ENCODE peak calls at places on chromosome 6, in ten cellular contexts. One of them, this sample, is unnamed.

GRCh38 chr6:20707166-20707485 is 172.9 kb downstream of the CDKAL1 start:
- DNase-seq in IMR-90: no peak
- DNase-seq in prostate gland: no peak
- DNase-seq in endothelial cell of umbilical vein: no peak
- DNase-seq in heart left ventricle: no peak
- DNase-seq in uterus: no peak
- DNase-seq in upper lobe of left lung: no peak
- DNase-seq in body of pancreas: no peak
- DNase-seq in A549: peak; percentile 18
- DNase-seq in breast epithelium: no peak
- DNase-seq in this sample: no peak

GRCh38 chr6:11921017-11921438 is 91.1 kb upstream of the HIVEP1 start:
- DNase-seq in prostate gland: no peak
- DNase-seq in breast epithelium: no peak
- DNase-seq in uterus: no peak
- DNase-seq in upper lobe of left lung: no peak
- DNase-seq in A549: peak; percentile 77
- DNase-seq in body of pancreas: peak; percentile 16
- DNase-seq in heart left ventricle: no peak
- DNase-seq in endothelial cell of umbilical vein: peak; percentile 46
- DNase-seq in IMR-90: peak; percentile 95
- DNase-seq in this sample: peak; percentile 29

GRCh38 chr6:69303382-69303781 is 493.4 kb downstream of the LMBRD1 start:
- DNase-seq in breast epithelium: no peak
- DNase-seq in heart left ventricle: no peak
- DNase-seq in body of pancreas: no peak
- DNase-seq in IMR-90: no peak
- DNase-seq in endothelial cell of umbilical vein: no peak
- DNase-seq in A549: no peak
- DNase-seq in upper lobe of left lung: no peak
- DNase-seq in uterus: no peak
- DNase-seq in prostate gland: no peak
- DNase-seq in this sample: no peak

GRCh38 chr6:75449625-75450206 is 43.9 kb downstream of the FILIP1 start:
- DNase-seq in upper lobe of left lung: peak; percentile 40
- DNase-seq in uterus: no peak
- DNase-seq in IMR-90: peak; percentile 79
- DNase-seq in heart left ventricle: no peak
- DNase-seq in endothelial cell of umbilical vein: no peak
- DNase-seq in A549: peak; percentile 31
- DNase-seq in body of pancreas: no peak
- DNase-seq in prostate gland: no peak
- DNase-seq in breast epithelium: no peak
- DNase-seq in this sample: no peak

GRCh38 chr6:158376650-158377081 is 64.4 kb downstream of the TULP4 start:
- DNase-seq in endothelial cell of umbilical vein: no peak
- DNase-seq in breast epithelium: no peak
- DNase-seq in uterus: no peak
- DNase-seq in A549: no peak
- DNase-seq in body of pancreas: peak; percentile 38
- DNase-seq in heart left ventricle: peak; percentile 12
- DNase-seq in upper lobe of left lung: no peak
- DNase-seq in IMR-90: peak; percentile 89
- DNase-seq in prostate gland: no peak
- DNase-seq in this sample: peak; percentile 83

GRCh38 chr6:129929433-129929832 is 68.3 kb upstream of the TMEM244 start:
- DNase-seq in heart left ventricle: no peak
- DNase-seq in body of pancreas: no peak
- DNase-seq in A549: peak; percentile 13
- DNase-seq in IMR-90: peak; percentile 92
- DNase-seq in endothelial cell of umbilical vein: peak; percentile 48
- DNase-seq in breast epithelium: no peak
- DNase-seq in uterus: no peak
- DNase-seq in upper lobe of left lung: no peak
- DNase-seq in prostate gland: no peak
- DNase-seq in this sample: no peak

GRCh38 chr6:11217360-11218076 is 14.9 kb downstream of the NEDD9 start:
- DNase-seq in A549: peak; percentile 74
- DNase-seq in upper lobe of left lung: no peak
- DNase-seq in uterus: no peak
- DNase-seq in endothelial cell of umbilical vein: peak; percentile 55
- DNase-seq in breast epithelium: no peak
- DNase-seq in prostate gland: peak; percentile 76
- DNase-seq in heart left ventricle: no peak
- DNase-seq in IMR-90: no peak
- DNase-seq in body of pancreas: peak; percentile 53
- DNase-seq in this sample: no peak

GRCh38 chr6:170030284-170031095 is 260.4 kb downstream of the DLL1 start:
- DNase-seq in body of pancreas: no peak
- DNase-seq in uterus: peak; percentile 8
- DNase-seq in A549: no peak
- DNase-seq in endothelial cell of umbilical vein: no peak
- DNase-seq in breast epithelium: peak; percentile 7
- DNase-seq in IMR-90: no peak
- DNase-seq in heart left ventricle: no peak
- DNase-seq in upper lobe of left lung: peak; percentile 15
- DNase-seq in prostate gland: no peak
- DNase-seq in this sample: no peak

GRCh38 chr6:135269399-135270005 is 88.4 kb downstream of the MYB start:
- DNase-seq in body of pancreas: no peak
- DNase-seq in upper lobe of left lung: no peak
- DNase-seq in IMR-90: no peak
- DNase-seq in heart left ventricle: no peak
- DNase-seq in A549: no peak
- DNase-seq in breast epithelium: no peak
- DNase-seq in uterus: no peak
- DNase-seq in prostate gland: no peak
- DNase-seq in endothelial cell of umbilical vein: no peak
- DNase-seq in this sample: no peak

GRCh38 chr6:17820055-17820454 is 113.3 kb upstream of the NUP153 start:
- DNase-seq in prostate gland: no peak
- DNase-seq in IMR-90: peak; percentile 15
- DNase-seq in breast epithelium: no peak
- DNase-seq in body of pancreas: no peak
- DNase-seq in upper lobe of left lung: no peak
- DNase-seq in endothelial cell of umbilical vein: no peak
- DNase-seq in A549: peak; percentile 54
- DNase-seq in heart left ventricle: no peak
- DNase-seq in uterus: no peak
- DNase-seq in this sample: peak; percentile 9

GRCh38 chr6:17817763-17818162 is 111.0 kb upstream of the NUP153 start:
- DNase-seq in heart left ventricle: no peak
- DNase-seq in prostate gland: no peak
- DNase-seq in IMR-90: no peak
- DNase-seq in A549: peak; percentile 4
- DNase-seq in body of pancreas: no peak
- DNase-seq in uterus: no peak
- DNase-seq in upper lobe of left lung: no peak
- DNase-seq in breast epithelium: no peak
- DNase-seq in endothelial cell of umbilical vein: no peak
- DNase-seq in this sample: no peak

GRCh38 chr6:17812311-17812710 is 105.6 kb upstream of the NUP153 start:
- DNase-seq in uterus: no peak
- DNase-seq in IMR-90: no peak
- DNase-seq in body of pancreas: no peak
- DNase-seq in heart left ventricle: no peak
- DNase-seq in endothelial cell of umbilical vein: no peak
- DNase-seq in upper lobe of left lung: no peak
- DNase-seq in prostate gland: no peak
- DNase-seq in A549: no peak
- DNase-seq in breast epithelium: no peak
- DNase-seq in this sample: no peak

GRCh38 chr6:17813561-17813960 is 106.8 kb upstream of the NUP153 start:
- DNase-seq in breast epithelium: no peak
- DNase-seq in upper lobe of left lung: no peak
- DNase-seq in A549: no peak
- DNase-seq in heart left ventricle: no peak
- DNase-seq in body of pancreas: no peak
- DNase-seq in IMR-90: no peak
- DNase-seq in prostate gland: no peak
- DNase-seq in endothelial cell of umbilical vein: no peak
- DNase-seq in uterus: no peak
- DNase-seq in this sample: no peak

DNA sequence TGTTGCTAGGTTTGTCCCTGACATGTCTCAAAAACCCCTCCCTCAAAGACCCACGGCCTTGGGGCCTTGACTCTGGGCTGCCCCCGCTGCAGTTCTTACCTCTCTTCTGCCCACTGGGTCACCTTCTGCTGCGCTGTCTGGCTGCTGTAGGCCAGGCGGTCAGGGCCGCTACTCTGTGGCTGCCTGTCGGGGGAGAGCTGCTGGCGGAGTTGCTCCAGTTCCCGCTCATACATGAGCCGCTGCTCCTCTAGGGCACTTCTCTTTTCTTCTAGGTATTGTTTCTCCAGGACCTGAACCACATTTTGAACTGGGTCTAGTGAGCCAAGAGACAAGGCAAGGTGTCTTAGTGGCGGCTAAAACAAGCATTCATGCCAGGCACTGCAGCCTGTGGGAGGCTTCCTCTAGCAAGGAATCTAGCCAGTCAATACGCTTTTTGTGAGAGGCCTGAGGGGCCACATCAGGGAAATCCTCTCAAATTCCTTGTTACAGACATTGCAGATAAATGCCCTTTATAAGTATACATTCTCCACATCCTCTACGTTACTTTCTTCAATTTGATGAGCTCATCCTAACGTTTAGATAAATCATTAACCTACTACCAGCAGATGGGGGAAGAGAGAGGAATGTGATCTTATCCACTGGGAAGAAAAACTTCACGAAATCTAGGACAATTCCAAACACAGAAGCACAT is 110.3 kb upstream of the NUP153 start:
- DNase-seq in heart left ventricle: no peak
- DNase-seq in endothelial cell of umbilical vein: peak; percentile 18
- DNase-seq in breast epithelium: no peak
- DNase-seq in body of pancreas: no peak
- DNase-seq in upper lobe of left lung: no peak
- DNase-seq in prostate gland: no peak
- DNase-seq in IMR-90: peak; percentile 75
- DNase-seq in A549: peak; percentile 51
- DNase-seq in uterus: no peak
- DNase-seq in this sample: no peak
- TF ChIP-seq CTCF in heart left ventricle: no peak
- TF ChIP-seq CTCF in endothelial cell of umbilical vein: no peak
- TF ChIP-seq CTCF in breast epithelium: no peak
- TF ChIP-seq CTCF in body of pancreas: no peak
- TF ChIP-seq CTCF in upper lobe of left lung: no peak
- TF ChIP-seq CTCF in prostate gland: no peak
- TF ChIP-seq CTCF in IMR-90: peak; percentile 48
- TF ChIP-seq CTCF in A549: no peak
- TF ChIP-seq CTCF in uterus: no peak
- TF ChIP-seq CTCF in this sample: no peak

GRCh38 chr6:87473419-87473903 is 687 bp downstream of the SLC35A1 start:
- DNase-seq in body of pancreas: peak; percentile 14
- DNase-seq in IMR-90: peak; percentile 44
- DNase-seq in endothelial cell of umbilical vein: no peak
- DNase-seq in breast epithelium: no peak
- DNase-seq in uterus: no peak
- DNase-seq in A549: peak; percentile 9
- DNase-seq in prostate gland: peak; percentile 55
- DNase-seq in upper lobe of left lung: peak; percentile 79
- DNase-seq in heart left ventricle: no peak
- DNase-seq in this sample: no peak

GRCh38 chr6:87472525-87473418 is at the start of gene SLC35A1:
- DNase-seq in heart left ventricle: peak; percentile 90
- DNase-seq in endothelial cell of umbilical vein: peak; percentile 88
- DNase-seq in A549: peak; percentile 84
- DNase-seq in body of pancreas: peak; percentile 85
- DNase-seq in uterus: peak; percentile 81
- DNase-seq in breast epithelium: peak; percentile 74
- DNase-seq in prostate gland: peak; percentile 82
- DNase-seq in upper lobe of left lung: peak; percentile 88
- DNase-seq in IMR-90: peak; percentile 73
- DNase-seq in this sample: peak; percentile 70
- TF ChIP-seq POLR2A in heart left ventricle: peak; percentile 68
- TF ChIP-seq POLR2A in endothelial cell of umbilical vein: peak; percentile 86
- TF ChIP-seq POLR2A in A549: peak; percentile 66
- TF ChIP-seq POLR2A in body of pancreas: peak; percentile 84
- TF ChIP-seq POLR2A in uterus: peak; percentile 71
- TF ChIP-seq POLR2A in breast epithelium: peak; percentile 14
- TF ChIP-seq POLR2A in prostate gland: peak; percentile 78
- TF ChIP-seq POLR2A in upper lobe of left lung: peak; percentile 88
- TF ChIP-seq POLR2A in IMR-90: peak; percentile 46
- TF ChIP-seq POLR2A in this sample: peak; percentile 60

GRCh38 chr6:32108727-32109113 is 418 bp downstream of the TNXB start:
- DNase-seq in breast epithelium: no peak
- DNase-seq in IMR-90: no peak
- DNase-seq in upper lobe of left lung: no peak
- DNase-seq in endothelial cell of umbilical vein: no peak
- DNase-seq in prostate gland: no peak
- DNase-seq in heart left ventricle: no peak
- DNase-seq in uterus: no peak
- DNase-seq in A549: no peak
- DNase-seq in body of pancreas: no peak
- DNase-seq in this sample: no peak
- H3K4me1 ChIP-seq in breast epithelium: no peaks in the 10 kb centered on the region
- H3K4me1 ChIP-seq in IMR-90: peaks cover 31% of the 10 kb centered on the region
- H3K4me1 ChIP-seq in upper lobe of left lung: peaks cover 59% of the 10 kb centered on the region
- H3K4me1 ChIP-seq in endothelial cell of umbilical vein: no peaks in the 10 kb centered on the region
- H3K4me1 ChIP-seq in prostate gland: peaks cover 12% of the 10 kb centered on the region
- H3K4me1 ChIP-seq in heart left ventricle: peaks cover 78% of the 10 kb centered on the region
- H3K4me1 ChIP-seq in uterus: peaks cover 33% of the 10 kb centered on the region
- H3K4me1 ChIP-seq in A549: peaks cover 15% of the 10 kb centered on the region
- H3K4me1 ChIP-seq in body of pancreas: peaks cover 26% of the 10 kb centered on the region
- H3K4me1 ChIP-seq in this sample: peaks cover 19% of the 10 kb centered on the region

GRCh38 chr6:13395272-13396237 is 67.2 kb upstream of the TBC1D7 start:
- DNase-seq in endothelial cell of umbilical vein: peak; percentile 100
- DNase-seq in upper lobe of left lung: peak; percentile 85
- DNase-seq in A549: peak; percentile 70
- DNase-seq in uterus: peak; percentile 71
- DNase-seq in body of pancreas: peak; percentile 90
- DNase-seq in IMR-90: peak; percentile 83
- DNase-seq in breast epithelium: no peak
- DNase-seq in prostate gland: peak; percentile 74
- DNase-seq in heart left ventricle: peak; percentile 78
- DNase-seq in this sample: no peak

GRCh38 chr6:13398081-13398406 is 69.7 kb upstream of the TBC1D7 start:
- DNase-seq in breast epithelium: no peak
- DNase-seq in A549: no peak
- DNase-seq in heart left ventricle: no peak
- DNase-seq in IMR-90: no peak
- DNase-seq in prostate gland: no peak
- DNase-seq in uterus: no peak
- DNase-seq in body of pancreas: no peak
- DNase-seq in endothelial cell of umbilical vein: no peak
- DNase-seq in upper lobe of left lung: no peak
- DNase-seq in this sample: no peak

GRCh38 chr6:13398421-13398994 is 70.2 kb upstream of the TBC1D7 start:
- DNase-seq in upper lobe of left lung: no peak
- DNase-seq in prostate gland: no peak
- DNase-seq in heart left ventricle: no peak
- DNase-seq in breast epithelium: no peak
- DNase-seq in body of pancreas: no peak
- DNase-seq in uterus: no peak
- DNase-seq in endothelial cell of umbilical vein: no peak
- DNase-seq in A549: no peak
- DNase-seq in IMR-90: no peak
- DNase-seq in this sample: no peak

GRCh38 chr6:13396241-13396792 is 68.0 kb upstream of the TBC1D7 start:
- DNase-seq in endothelial cell of umbilical vein: no peak
- DNase-seq in uterus: no peak
- DNase-seq in breast epithelium: no peak
- DNase-seq in upper lobe of left lung: no peak
- DNase-seq in IMR-90: no peak
- DNase-seq in body of pancreas: no peak
- DNase-seq in prostate gland: no peak
- DNase-seq in A549: no peak
- DNase-seq in heart left ventricle: no peak
- DNase-seq in this sample: no peak

GRCh38 chr6:13397359-13398080 is 69.2 kb upstream of the TBC1D7 start:
- DNase-seq in heart left ventricle: no peak
- DNase-seq in upper lobe of left lung: no peak
- DNase-seq in breast epithelium: no peak
- DNase-seq in prostate gland: no peak
- DNase-seq in A549: peak; percentile 47
- DNase-seq in IMR-90: no peak
- DNase-seq in endothelial cell of umbilical vein: no peak
- DNase-seq in uterus: no peak
- DNase-seq in body of pancreas: no peak
- DNase-seq in this sample: no peak
- TF ChIP-seq CTCF in heart left ventricle: no peak
- TF ChIP-seq CTCF in upper lobe of left lung: no peak
- TF ChIP-seq CTCF in breast epithelium: no peak
- TF ChIP-seq CTCF in prostate gland: no peak
- TF ChIP-seq CTCF in A549: no peak
- TF ChIP-seq CTCF in IMR-90: peak; percentile 13
- TF ChIP-seq CTCF in endothelial cell of umbilical vein: no peak
- TF ChIP-seq CTCF in uterus: no peak
- TF ChIP-seq CTCF in body of pancreas: no peak
- TF ChIP-seq CTCF in this sample: no peak